ENCODE peak calls at places on chromosomes 1 and 21, in seven cellular contexts. P, A, U, B, H, Z and L are unnamed samples. For H3K4me1, the result is how much of the 10 kb centered on the place peaks cover.

GRCh38 chr1:17745564-17745955 is 9.6 kb upstream of the ACTL8 start:
- DNase-seq in H (no peak), Z (no peak), B (no peak), P (no peak), A (no peak), U (no peak), L (no peak)

GRCh38 chr1:212794561-212795014 is 2.9 kb downstream of the TATDN3 start:
- DNase-seq in U (no peak), A (no peak), P (no peak), Z (no peak), B (no peak), H (no peak), L (no peak)

GRCh38 chr1:183365093-183365492 is 53.1 kb downstream of the NMNAT2 start:
- DNase-seq in B (no peak), A (no peak), U (no peak), Z (no peak), P (no peak), H (no peak), L (no peak)

GRCh38 chr1:54549181-54549924 is 1.3 kb downstream of the ACOT11 start:
- DNase-seq in H (peak), A (no peak), P (no peak), Z (no peak), U (no peak), B (no peak), L (no peak)

GRCh38 chr1:165144757-165145397 is 211.6 kb downstream of the LMX1A start:
- DNase-seq in B (peak), H (peak), Z (no peak), A (peak), P (peak), U (peak), L (no peak)

GRCh38 chr1:173173388-173173787 is 33.7 kb downstream of the TNFSF4 start:
- DNase-seq in U (no peak), P (no peak), B (no peak), H (no peak), A (no peak), Z (no peak), L (no peak)

GRCh38 chr1:13832536-13832935 is 132.5 kb downstream of the PRDM2 start:
- DNase-seq in P (no peak), A (no peak), H (no peak), Z (no peak), U (peak), B (no peak), L (no peak)

GRCh38 chr1:48285525-48285924 is 63.0 kb downstream of the SLC5A9 start:
- DNase-seq in B (no peak), Z (no peak), P (no peak), H (no peak), U (no peak), A (no peak), L (no peak)

GRCh38 chr1:33864460-33865389 is 846 bp downstream of the HMGB4 start:
- DNase-seq in Z (no peak), U (no peak), B (no peak), H (no peak), P (no peak), A (no peak), L (no peak)

GRCh38 chr1:23984417-23985186 is 4.5 kb upstream of the SRSF10 start:
- DNase-seq in Z (no peak), H (no peak), B (peak), A (no peak), P (peak), U (peak), L (no peak)

GRCh38 chr1:82245345-82246014 is 444.7 kb downstream of the ADGRL2 start:
- DNase-seq in A (no peak), H (no peak), Z (no peak), P (no peak), B (no peak), U (no peak), L (no peak)

GRCh38 chr1:2101946-2102345 is 51.7 kb downstream of the PRKCZ start:
- DNase-seq in H (no peak), P (no peak), Z (no peak), A (no peak), B (no peak), U (no peak), L (no peak)

GRCh38 chr1:98316286-98316685 is 345.2 kb upstream of the SNX7 start:
- DNase-seq in Z (no peak), H (no peak), U (no peak), P (peak), A (no peak), B (no peak), L (no peak)

GRCh38 chr21:41879190-41879998 is at the start of gene PRDM15:
- DNase-seq in Z (peak), A (no peak), H (peak), P (peak), U (peak), B (peak), L (peak)

GRCh38 chr1:16677552-16678423 is 11.0 kb upstream of the RNU1-3 start:
- DNase-seq in U (peak), H (no peak), P (peak), B (peak), Z (peak), A (peak), L (peak)

GRCh38 chr1:227739636-227740035 is 4.4 kb downstream of the SNAP47 start:
- DNase-seq in H (no peak), A (no peak), P (no peak), U (no peak), B (no peak), Z (no peak), L (no peak)

GRCh38 chr1:86068841-86069756 is 87.5 kb downstream of the COL24A1 start:
- DNase-seq in Z (no peak), U (no peak), H (no peak), B (no peak), A (no peak), P (peak), L (no peak)

GRCh38 chr21:36065497-36066036 is 4.3 kb upstream of the CBR1 start:
- DNase-seq in H (no peak), U (no peak), A (no peak), Z (no peak), P (peak), B (peak), L (no peak)

GRCh38 chr1:204763773-204764427 is 78.4 kb upstream of the LRRN2 start:
- DNase-seq in H (peak), Z (peak), P (peak), U (peak), B (peak), A (peak), L (peak)

GRCh38 chr21:36422279-36423098 is 37.3 kb downstream of the CHAF1B start:
- DNase-seq in B (peak), Z (no peak), H (peak), P (peak), U (peak), A (no peak), L (no peak)

GRCh38 chr1:109521465-109521951 is 12.0 kb upstream of the AMIGO1 start:
- DNase-seq in U (no peak), B (no peak), H (no peak), Z (no peak), P (no peak), A (no peak), L (no peak)

GRCh38 chr1:99756598-99756997 is 9.8 kb downstream of the FRRS1 start:
- DNase-seq in U (no peak), A (no peak), Z (no peak), H (no peak), B (no peak), P (peak), L (no peak)

GRCh38 chr21:15729674-15730483 is at the start of gene USP25:
- DNase-seq in P (peak), Z (peak), A (no peak), H (peak), B (peak), U (peak), L (peak)

GRCh38 chr21:42160950-42161225 is 58.1 kb upstream of the ABCG1 start:
- DNase-seq in U (no peak), P (no peak), H (no peak), Z (no peak), A (no peak), B (peak), L (no peak)

GRCh38 chr1:39391741-39392679 is 99.4 kb upstream of the BMP8A start:
- DNase-seq in P (peak), A (peak), H (peak), B (no peak), U (no peak), Z (no peak), L (no peak)

GRCh38 chr1:55167224-55167623 is 47.9 kb downstream of the USP24 start:
- DNase-seq in Z (no peak), U (no peak), B (no peak), H (no peak), P (no peak), A (no peak), L (no peak)

DNA sequence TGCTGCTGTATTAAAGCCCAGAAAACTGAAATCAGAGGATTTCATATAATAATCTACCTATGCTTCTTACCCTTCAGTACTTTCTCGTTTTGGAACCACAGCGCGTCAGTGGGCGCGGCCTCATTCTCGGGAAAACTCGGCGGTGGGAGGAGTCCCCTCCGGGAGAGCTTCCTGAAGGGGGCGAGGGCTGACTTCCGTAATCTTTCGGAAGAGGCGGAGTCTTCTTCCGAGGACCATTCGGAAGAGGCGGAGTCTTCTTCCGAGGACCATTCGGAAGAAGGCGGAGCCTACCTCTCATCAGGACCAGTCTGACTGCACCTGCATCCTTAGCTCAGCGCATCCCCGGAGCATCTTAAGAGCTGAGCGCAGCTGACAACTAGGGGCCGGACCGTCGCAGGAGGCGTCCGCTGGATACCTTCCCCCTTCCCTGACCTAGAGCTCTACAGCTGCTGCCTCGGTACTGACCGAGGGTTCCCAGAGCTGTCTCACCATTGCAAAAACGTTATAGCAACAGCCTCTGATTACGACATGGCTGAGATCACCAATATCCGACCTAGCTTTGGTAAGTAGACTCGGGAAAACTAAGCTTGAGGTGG is at the start of gene SYT11:
- DNase-seq in U (peak), Z (peak), H (peak), B (peak), A (peak), P (peak), L (peak)
- H3K27ac ChIP-seq in U (peak), Z (peak), H (peak), B (peak), A (peak), P (peak), L (peak)

GRCh38 chr1:61088163-61088840 is 5.9 kb downstream of the NFIA start:
- DNase-seq in B (no peak), A (no peak), H (no peak), U (no peak), P (no peak), Z (no peak), L (no peak)

GRCh38 chr1:61092643-61093042 is 10.3 kb downstream of the NFIA start:
- DNase-seq in Z (no peak), P (no peak), B (no peak), H (no peak), A (no peak), U (no peak), L (no peak)

GRCh38 chr1:61091455-61091854 is 9.1 kb downstream of the NFIA start:
- DNase-seq in U (no peak), B (no peak), Z (no peak), A (no peak), H (no peak), P (no peak), L (no peak)

GRCh38 chr1:61089338-61089737 is 7.0 kb downstream of the NFIA start:
- DNase-seq in B (no peak), H (no peak), A (no peak), Z (no peak), U (no peak), P (no peak), L (no peak)

GRCh38 chr1:61090546-61090945 is 8.2 kb downstream of the NFIA start:
- DNase-seq in H (no peak), P (no peak), B (no peak), A (no peak), Z (no peak), U (no peak), L (no peak)
- H3K4me1 ChIP-seq in H (under half), P (under half), B (half or more), A (under half), Z (under half), U (half or more), L (under half)

DNA sequence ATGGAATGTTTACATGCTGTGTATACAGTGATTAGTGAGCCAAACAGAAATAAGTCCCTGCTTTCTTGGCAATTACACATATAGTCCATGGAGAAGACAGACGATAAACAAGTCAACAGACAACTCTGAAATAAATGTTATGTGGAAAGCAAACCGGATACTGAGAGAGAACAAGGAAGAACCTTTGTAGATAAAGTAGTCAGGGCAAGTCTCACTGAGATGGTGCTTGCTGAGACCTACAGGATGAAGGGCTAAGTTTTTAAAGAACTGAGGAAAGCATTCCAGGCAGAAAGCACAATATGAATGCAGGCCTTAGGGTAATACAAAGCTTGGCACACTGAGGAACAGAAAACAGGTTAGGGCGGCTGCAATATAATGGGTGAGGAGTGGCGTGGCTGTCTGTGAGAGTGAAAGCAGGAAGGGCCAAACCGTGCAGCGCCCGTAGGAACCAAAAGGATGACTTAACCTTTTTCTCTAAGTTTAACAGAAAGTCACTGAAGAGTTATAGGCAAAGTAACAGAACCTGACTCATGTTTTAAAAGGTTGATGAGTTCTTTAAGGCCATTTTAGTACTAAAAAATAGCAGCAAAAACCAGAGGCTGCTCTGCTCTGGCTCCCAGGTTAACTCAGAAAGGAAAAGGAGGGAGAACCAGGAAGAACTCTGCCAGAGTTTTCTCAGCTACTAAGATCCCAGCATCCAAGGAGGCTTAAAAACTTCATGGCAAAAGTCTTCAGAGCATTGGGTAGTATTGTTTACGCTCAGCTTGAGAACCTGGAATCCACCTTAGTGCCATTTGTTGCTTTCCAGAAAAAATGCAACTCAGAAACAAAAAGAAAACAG is 8.7 kb upstream of the TTF2 start:
- DNase-seq in Z (no peak), A (no peak), H (no peak), U (peak), P (no peak), B (no peak), L (no peak)
- H3K4me3 ChIP-seq in Z (peak), A (peak), H (no peak), U (peak), P (no peak), B (no peak), L (peak)

GRCh38 chr21:29117372-29117955 is 13.0 kb upstream of the MAP3K7CL start:
- DNase-seq in A (no peak), U (no peak), Z (no peak), P (no peak), H (no peak), B (no peak), L (no peak)
- H3K27ac ChIP-seq in A (no peak), U (no peak), Z (no peak), P (no peak), H (no peak), B (no peak), L (no peak)

GRCh38 chr1:226697608-226698544 is 41.2 kb downstream of the ITPKB start:
- DNase-seq in H (no peak), U (no peak), A (no peak), B (no peak), Z (no peak), P (no peak), L (no peak)

GRCh38 chr1:226700861-226701260 is 38.2 kb downstream of the ITPKB start:
- DNase-seq in U (no peak), A (no peak), B (no peak), P (no peak), Z (no peak), H (no peak), L (no peak)

GRCh38 chr1:226697151-226697575 is 41.9 kb downstream of the ITPKB start:
- DNase-seq in H (no peak), B (no peak), Z (peak), P (peak), U (no peak), A (no peak), L (no peak)

GRCh38 chr1:226698659-226699058 is 40.4 kb downstream of the ITPKB start:
- DNase-seq in U (no peak), P (no peak), Z (peak), B (no peak), A (no peak), H (no peak), L (no peak)

DNA sequence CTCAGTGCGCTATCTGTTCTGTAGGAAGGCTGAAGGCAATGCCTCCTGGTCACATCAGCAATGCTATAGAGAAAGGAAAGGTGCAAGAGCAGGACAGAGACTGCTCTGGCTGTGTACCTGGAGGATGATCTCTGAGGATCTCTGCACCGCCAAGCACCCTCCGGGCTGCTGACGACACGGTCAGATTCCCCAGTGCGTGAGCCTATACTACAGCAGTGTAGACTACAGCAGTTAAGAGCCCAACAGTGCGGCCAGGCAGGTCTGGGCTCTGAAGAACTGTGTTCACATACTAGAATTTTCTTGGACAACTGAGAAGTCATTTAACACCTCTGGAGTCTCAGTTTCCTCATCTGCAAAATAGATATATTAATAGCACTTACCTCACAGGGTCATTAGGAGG is 39.9 kb downstream of the ITPKB start:
- DNase-seq in B (no peak), Z (peak), U (no peak), P (no peak), H (no peak), A (no peak), L (no peak)
- H3K4me1 ChIP-seq in B (under half), Z (half or more), U (half or more), P (under half), H (under half), A (under half), L (half or more)

GRCh38 chr21:39362733-39363132 is 13.8 kb upstream of the HMGN1 start:
- DNase-seq in U (no peak), H (no peak), B (no peak), A (no peak), Z (no peak), P (no peak), L (no peak)

GRCh38 chr21:39364949-39365348 is 16.1 kb upstream of the HMGN1 start:
- DNase-seq in Z (no peak), H (no peak), P (peak), B (no peak), U (no peak), A (no peak), L (no peak)

GRCh38 chr21:39366563-39366962 is 17.7 kb upstream of the HMGN1 start:
- DNase-seq in H (no peak), Z (no peak), U (no peak), A (no peak), B (no peak), P (no peak), L (no peak)

GRCh38 chr21:39367783-39368182 is 18.9 kb upstream of the HMGN1 start:
- DNase-seq in Z (no peak), U (no peak), B (no peak), A (no peak), H (no peak), P (no peak), L (no peak)

GRCh38 chr21:39363607-39364555 is 15.0 kb upstream of the HMGN1 start:
- DNase-seq in P (peak), H (no peak), U (no peak), B (no peak), A (no peak), Z (no peak), L (no peak)
- H3K4me3 ChIP-seq in P (no peak), H (no peak), U (no peak), B (no peak), A (no peak), Z (no peak), L (no peak)